ENCODE peak calls at places on chromosomes 11 and 22, in ten cellular contexts. One of them, this sample, is unnamed.
A peak's percentile ranks its signal among the peaks of the same experiment; 100 is the strongest.

GRCh38 chr11:69382131-69383128 is 88.5 kb downstream of the MYEOV start:
- DNase-seq in sigmoid colon: peak; percentile 68
- DNase-seq in suprapubic skin: peak; percentile 66
- DNase-seq in Peyer's patch: peak; percentile 51
- DNase-seq in endodermal cell: peak; percentile 48
- DNase-seq in esophagus squamous epithelium: no peak
- DNase-seq in tibial nerve: peak; percentile 15
- DNase-seq in DND-41: no peak
- DNase-seq in cardiac muscle cell: no peak
- DNase-seq in right atrium auricular region: peak; percentile 72
- DNase-seq in this sample: peak; percentile 75

GRCh38 chr22:47601666-47602065 is 839.2 kb downstream of the TBC1D22A start:
- DNase-seq in sigmoid colon: peak; percentile 32
- DNase-seq in suprapubic skin: peak; percentile 10
- DNase-seq in tibial nerve: no peak
- DNase-seq in Peyer's patch: no peak
- DNase-seq in DND-41: no peak
- DNase-seq in right atrium auricular region: no peak
- DNase-seq in cardiac muscle cell: no peak
- DNase-seq in esophagus squamous epithelium: no peak
- DNase-seq in endodermal cell: peak; percentile 9
- DNase-seq in this sample: peak; percentile 11

GRCh38 chr11:72460091-72460647 is 25.8 kb upstream of the CLPB start:
- DNase-seq in esophagus squamous epithelium: no peak
- DNase-seq in suprapubic skin: no peak
- DNase-seq in endodermal cell: no peak
- DNase-seq in cardiac muscle cell: no peak
- DNase-seq in Peyer's patch: no peak
- DNase-seq in right atrium auricular region: no peak
- DNase-seq in DND-41: no peak
- DNase-seq in sigmoid colon: no peak
- DNase-seq in tibial nerve: no peak
- DNase-seq in this sample: no peak

GRCh38 chr11:19739872-19740271 is 27.2 kb downstream of the NAV2 start:
- DNase-seq in sigmoid colon: peak; percentile 83
- DNase-seq in endodermal cell: peak; percentile 78
- DNase-seq in DND-41: no peak
- DNase-seq in esophagus squamous epithelium: no peak
- DNase-seq in tibial nerve: no peak
- DNase-seq in cardiac muscle cell: peak; percentile 40
- DNase-seq in suprapubic skin: no peak
- DNase-seq in right atrium auricular region: no peak
- DNase-seq in Peyer's patch: no peak
- DNase-seq in this sample: no peak

GRCh38 chr11:117096140-117096972 is 1.9 kb downstream of the SIK3 start:
- DNase-seq in right atrium auricular region: no peak
- DNase-seq in Peyer's patch: no peak
- DNase-seq in DND-41: peak; percentile 29
- DNase-seq in sigmoid colon: no peak
- DNase-seq in cardiac muscle cell: peak; percentile 62
- DNase-seq in endodermal cell: peak; percentile 78
- DNase-seq in tibial nerve: no peak
- DNase-seq in esophagus squamous epithelium: no peak
- DNase-seq in suprapubic skin: peak; percentile 67
- DNase-seq in this sample: no peak

GRCh38 chr11:89495951-89496350 is 4.8 kb upstream of the NOX4 start:
- DNase-seq in esophagus squamous epithelium: no peak
- DNase-seq in sigmoid colon: peak; percentile 70
- DNase-seq in tibial nerve: no peak
- DNase-seq in DND-41: no peak
- DNase-seq in right atrium auricular region: peak; percentile 69
- DNase-seq in Peyer's patch: no peak
- DNase-seq in endodermal cell: peak; percentile 67
- DNase-seq in cardiac muscle cell: no peak
- DNase-seq in suprapubic skin: peak; percentile 58
- DNase-seq in this sample: no peak

GRCh38 chr11:46693597-46694012 is 6.8 kb downstream of the ARHGAP1 start:
- DNase-seq in Peyer's patch: no peak
- DNase-seq in right atrium auricular region: no peak
- DNase-seq in cardiac muscle cell: no peak
- DNase-seq in suprapubic skin: no peak
- DNase-seq in sigmoid colon: no peak
- DNase-seq in esophagus squamous epithelium: no peak
- DNase-seq in DND-41: no peak
- DNase-seq in endodermal cell: no peak
- DNase-seq in tibial nerve: no peak
- DNase-seq in this sample: no peak

GRCh38 chr11:92685049-92685448 is 284.4 kb upstream of the MTNR1B start:
- DNase-seq in right atrium auricular region: no peak
- DNase-seq in esophagus squamous epithelium: no peak
- DNase-seq in Peyer's patch: no peak
- DNase-seq in suprapubic skin: no peak
- DNase-seq in DND-41: no peak
- DNase-seq in sigmoid colon: no peak
- DNase-seq in cardiac muscle cell: no peak
- DNase-seq in tibial nerve: no peak
- DNase-seq in endodermal cell: no peak
- DNase-seq in this sample: no peak

GRCh38 chr22:29050457-29050856 is 11.2 kb downstream of the C22orf31 start:
- DNase-seq in cardiac muscle cell: no peak
- DNase-seq in tibial nerve: no peak
- DNase-seq in right atrium auricular region: no peak
- DNase-seq in sigmoid colon: no peak
- DNase-seq in Peyer's patch: no peak
- DNase-seq in endodermal cell: no peak
- DNase-seq in suprapubic skin: peak; percentile 59
- DNase-seq in DND-41: no peak
- DNase-seq in esophagus squamous epithelium: no peak
- DNase-seq in this sample: no peak

GRCh38 chr11:99325807-99326206 is 305.1 kb downstream of the CNTN5 start:
- DNase-seq in tibial nerve: no peak
- DNase-seq in DND-41: no peak
- DNase-seq in suprapubic skin: no peak
- DNase-seq in sigmoid colon: no peak
- DNase-seq in endodermal cell: no peak
- DNase-seq in cardiac muscle cell: no peak
- DNase-seq in Peyer's patch: no peak
- DNase-seq in right atrium auricular region: no peak
- DNase-seq in esophagus squamous epithelium: no peak
- DNase-seq in this sample: no peak

GRCh38 chr22:27420817-27421361 is 380.7 kb downstream of the MN1 start:
- DNase-seq in tibial nerve: peak; percentile 82
- DNase-seq in Peyer's patch: no peak
- DNase-seq in cardiac muscle cell: no peak
- DNase-seq in sigmoid colon: peak; percentile 93
- DNase-seq in esophagus squamous epithelium: no peak
- DNase-seq in DND-41: no peak
- DNase-seq in endodermal cell: no peak
- DNase-seq in suprapubic skin: peak; percentile 83
- DNase-seq in right atrium auricular region: peak; percentile 96
- DNase-seq in this sample: peak; percentile 24

GRCh38 chr11:60835472-60835871 is 6.4 kb upstream of the CCDC86 start:
- DNase-seq in suprapubic skin: no peak
- DNase-seq in sigmoid colon: no peak
- DNase-seq in right atrium auricular region: no peak
- DNase-seq in Peyer's patch: no peak
- DNase-seq in tibial nerve: no peak
- DNase-seq in endodermal cell: no peak
- DNase-seq in cardiac muscle cell: no peak
- DNase-seq in esophagus squamous epithelium: no peak
- DNase-seq in DND-41: no peak
- DNase-seq in this sample: no peak

GRCh38 chr22:29031236-29031982 is 30.2 kb downstream of the C22orf31 start:
- DNase-seq in esophagus squamous epithelium: no peak
- DNase-seq in endodermal cell: peak; percentile 89
- DNase-seq in suprapubic skin: peak; percentile 78
- DNase-seq in tibial nerve: peak; percentile 27
- DNase-seq in DND-41: no peak
- DNase-seq in cardiac muscle cell: peak; percentile 75
- DNase-seq in right atrium auricular region: peak; percentile 90
- DNase-seq in sigmoid colon: peak; percentile 87
- DNase-seq in Peyer's patch: no peak
- DNase-seq in this sample: no peak

GRCh38 chr11:87866951-87867350 is 308.3 kb downstream of the RAB38 start:
- DNase-seq in tibial nerve: no peak
- DNase-seq in DND-41: no peak
- DNase-seq in suprapubic skin: no peak
- DNase-seq in sigmoid colon: no peak
- DNase-seq in cardiac muscle cell: no peak
- DNase-seq in right atrium auricular region: no peak
- DNase-seq in endodermal cell: no peak
- DNase-seq in esophagus squamous epithelium: no peak
- DNase-seq in Peyer's patch: no peak
- DNase-seq in this sample: no peak

GRCh38 chr11:5622802-5623201 is 2.0 kb upstream of the TRIM34 start:
- DNase-seq in right atrium auricular region: no peak
- DNase-seq in tibial nerve: no peak
- DNase-seq in suprapubic skin: no peak
- DNase-seq in esophagus squamous epithelium: no peak
- DNase-seq in Peyer's patch: no peak
- DNase-seq in sigmoid colon: no peak
- DNase-seq in endodermal cell: no peak
- DNase-seq in cardiac muscle cell: no peak
- DNase-seq in DND-41: no peak
- DNase-seq in this sample: no peak

GRCh38 chr11:44592125-44592643 is 26.7 kb downstream of the CD82 start:
- DNase-seq in sigmoid colon: peak; percentile 94
- DNase-seq in endodermal cell: no peak
- DNase-seq in DND-41: no peak
- DNase-seq in tibial nerve: peak; percentile 32
- DNase-seq in esophagus squamous epithelium: no peak
- DNase-seq in cardiac muscle cell: peak; percentile 38
- DNase-seq in suprapubic skin: peak; percentile 81
- DNase-seq in Peyer's patch: no peak
- DNase-seq in right atrium auricular region: peak; percentile 86
- DNase-seq in this sample: no peak

GRCh38 chr22:49107561-49107960 is 720.1 kb downstream of the BRD1 start:
- DNase-seq in Peyer's patch: no peak
- DNase-seq in right atrium auricular region: no peak
- DNase-seq in DND-41: no peak
- DNase-seq in suprapubic skin: no peak
- DNase-seq in endodermal cell: no peak
- DNase-seq in sigmoid colon: peak; percentile 30
- DNase-seq in cardiac muscle cell: no peak
- DNase-seq in tibial nerve: no peak
- DNase-seq in esophagus squamous epithelium: no peak
- DNase-seq in this sample: no peak
- H3K9me3 ChIP-seq in Peyer's patch: no peaks in the 10 kb centered on the region
- H3K9me3 ChIP-seq in right atrium auricular region: no peaks in the 10 kb centered on the region
- H3K9me3 ChIP-seq in DND-41: no peaks in the 10 kb centered on the region
- H3K9me3 ChIP-seq in suprapubic skin: no peaks in the 10 kb centered on the region
- H3K9me3 ChIP-seq in endodermal cell: no peaks in the 10 kb centered on the region
- H3K9me3 ChIP-seq in sigmoid colon: no peaks in the 10 kb centered on the region
- H3K9me3 ChIP-seq in cardiac muscle cell: no peaks in the 10 kb centered on the region
- H3K9me3 ChIP-seq in tibial nerve: no peaks in the 10 kb centered on the region
- H3K9me3 ChIP-seq in esophagus squamous epithelium: no peaks in the 10 kb centered on the region
- H3K9me3 ChIP-seq in this sample: no peaks in the 10 kb centered on the region

DNA sequence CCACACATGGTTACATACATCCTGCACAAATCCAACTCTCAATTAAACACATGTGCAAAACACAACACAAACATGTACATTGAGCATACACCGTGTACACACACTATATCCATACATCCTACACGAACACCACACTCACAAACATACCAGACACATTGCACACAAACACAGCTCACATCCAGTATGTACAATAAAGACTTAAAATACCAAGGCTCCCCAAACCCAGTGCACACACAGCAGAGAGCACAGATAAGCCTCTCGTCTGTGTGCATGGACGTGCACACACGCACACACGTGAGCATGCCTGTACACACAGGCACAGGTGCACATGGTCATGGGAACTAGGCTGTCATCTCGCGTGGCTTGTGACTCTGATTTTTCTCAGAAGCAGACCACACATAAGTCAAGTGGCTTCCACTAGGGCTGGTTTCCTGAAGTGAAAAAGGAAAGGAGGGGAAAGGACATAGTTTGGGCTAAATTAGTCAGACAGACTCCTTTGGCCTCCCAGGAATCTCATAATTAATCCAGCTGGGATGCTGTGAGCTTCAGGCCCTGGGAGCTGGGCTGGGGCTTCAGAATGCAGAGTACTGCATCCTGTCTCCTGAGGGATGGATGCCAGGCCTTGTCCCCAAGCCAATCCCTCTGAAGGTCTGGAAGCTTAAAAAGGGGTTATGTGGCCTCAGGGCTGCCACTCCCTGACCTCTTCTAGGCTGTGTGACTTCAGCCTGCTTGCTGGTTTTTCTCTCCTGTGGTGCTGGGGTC is 6.6 kb upstream of the LRRC32 start:
- DNase-seq in sigmoid colon: no peak
- DNase-seq in esophagus squamous epithelium: no peak
- DNase-seq in right atrium auricular region: no peak
- DNase-seq in tibial nerve: no peak
- DNase-seq in DND-41: no peak
- DNase-seq in cardiac muscle cell: no peak
- DNase-seq in suprapubic skin: no peak
- DNase-seq in endodermal cell: no peak
- DNase-seq in Peyer's patch: no peak
- DNase-seq in this sample: no peak
- H3K27me3 ChIP-seq in sigmoid colon: no peaks in the 10 kb centered on the region
- H3K27me3 ChIP-seq in esophagus squamous epithelium: no peaks in the 10 kb centered on the region
- H3K27me3 ChIP-seq in right atrium auricular region: no peaks in the 10 kb centered on the region
- H3K27me3 ChIP-seq in tibial nerve: no peaks in the 10 kb centered on the region
- H3K27me3 ChIP-seq in DND-41: no peaks in the 10 kb centered on the region
- H3K27me3 ChIP-seq in cardiac muscle cell: no peaks in the 10 kb centered on the region
- H3K27me3 ChIP-seq in suprapubic skin: no peaks in the 10 kb centered on the region
- H3K27me3 ChIP-seq in endodermal cell: peaks cover 24% of the 10 kb centered on the region
- H3K27me3 ChIP-seq in Peyer's patch: no peaks in the 10 kb centered on the region
- H3K27me3 ChIP-seq in this sample: peaks cover 12% of the 10 kb centered on the region

GRCh38 chr22:38074181-38075104 is 9.5 kb downstream of the SLC16A8 start:
- DNase-seq in suprapubic skin: no peak
- DNase-seq in endodermal cell: peak; percentile 94
- DNase-seq in Peyer's patch: no peak
- DNase-seq in tibial nerve: no peak
- DNase-seq in esophagus squamous epithelium: no peak
- DNase-seq in cardiac muscle cell: no peak
- DNase-seq in right atrium auricular region: no peak
- DNase-seq in DND-41: no peak
- DNase-seq in sigmoid colon: no peak
- DNase-seq in this sample: no peak
- TF ChIP-seq CTCF in suprapubic skin: peak; percentile 42
- TF ChIP-seq CTCF in endodermal cell: peak; percentile 76
- TF ChIP-seq CTCF in Peyer's patch: no peak
- TF ChIP-seq CTCF in tibial nerve: no peak
- TF ChIP-seq CTCF in esophagus squamous epithelium: no peak
- TF ChIP-seq CTCF in cardiac muscle cell: peak; percentile 67
- TF ChIP-seq CTCF in right atrium auricular region: peak; percentile 33
- TF ChIP-seq CTCF in DND-41: no peak
- TF ChIP-seq CTCF in sigmoid colon: peak; percentile 13
- TF ChIP-seq CTCF in this sample: no peak

GRCh38 chr11:27041141-27041869 is 690 bp downstream of the BBOX1 start:
- DNase-seq in DND-41: no peak
- DNase-seq in sigmoid colon: no peak
- DNase-seq in cardiac muscle cell: no peak
- DNase-seq in Peyer's patch: no peak
- DNase-seq in esophagus squamous epithelium: no peak
- DNase-seq in endodermal cell: no peak
- DNase-seq in suprapubic skin: no peak
- DNase-seq in tibial nerve: no peak
- DNase-seq in right atrium auricular region: no peak
- DNase-seq in this sample: no peak

GRCh38 chr11:27040302-27041115 is at the start of gene BBOX1:
- DNase-seq in suprapubic skin: no peak
- DNase-seq in right atrium auricular region: no peak
- DNase-seq in esophagus squamous epithelium: no peak
- DNase-seq in Peyer's patch: no peak
- DNase-seq in endodermal cell: no peak
- DNase-seq in DND-41: no peak
- DNase-seq in tibial nerve: no peak
- DNase-seq in sigmoid colon: no peak
- DNase-seq in cardiac muscle cell: no peak
- DNase-seq in this sample: no peak

GRCh38 chr11:27039873-27040272 is 742 bp upstream of the BBOX1 start:
- DNase-seq in DND-41: no peak
- DNase-seq in right atrium auricular region: no peak
- DNase-seq in Peyer's patch: no peak
- DNase-seq in tibial nerve: no peak
- DNase-seq in endodermal cell: no peak
- DNase-seq in cardiac muscle cell: no peak
- DNase-seq in sigmoid colon: no peak
- DNase-seq in suprapubic skin: no peak
- DNase-seq in esophagus squamous epithelium: no peak
- DNase-seq in this sample: no peak
- H3K9me3 ChIP-seq in DND-41: no peaks in the 10 kb centered on the region
- H3K9me3 ChIP-seq in right atrium auricular region: peaks cover 26% of the 10 kb centered on the region
- H3K9me3 ChIP-seq in Peyer's patch: no peaks in the 10 kb centered on the region
- H3K9me3 ChIP-seq in tibial nerve: no peaks in the 10 kb centered on the region
- H3K9me3 ChIP-seq in endodermal cell: peaks cover 21% of the 10 kb centered on the region
- H3K9me3 ChIP-seq in cardiac muscle cell: no peaks in the 10 kb centered on the region
- H3K9me3 ChIP-seq in sigmoid colon: peaks cover 3% of the 10 kb centered on the region
- H3K9me3 ChIP-seq in suprapubic skin: peaks cover 1% of the 10 kb centered on the region
- H3K9me3 ChIP-seq in esophagus squamous epithelium: peaks cover 15% of the 10 kb centered on the region
- H3K9me3 ChIP-seq in this sample: peaks cover 51% of the 10 kb centered on the region

This sample was measured in spleen.